ENCODE peak calls at places on chromosomes 4 and X, in eight cellular contexts. S is NCI-H1105; E is mesendoderm; D is HFF-Myc; X is activated effector memory CD4-positive, alpha-beta T cell treated with anti-CD3 and anti-CD28 coated beads, Interleukin-2, amount 50 U/mL, for 16 hours; J is mucosa of descending colon; Q is activated CD8-positive, alpha-beta T cell treated with anti-CD3 and anti-CD28 coated beads, Interleukin-2, amount 10 ng/mL, durations not matched to agents 7 days and 5 days; R is GM19239. I is an unnamed sample.

GRCh38 chr4:85393201-85393600 is 81.7 kb upstream of the ARHGAP24 start:
- DNase-seq in S (no peak), R (no peak), X (no peak), Q (no peak), E (no peak), J (no peak), D (no peak), I (no peak)

GRCh38 chr4:184362338-184362737 is 112.0 kb downstream of the IRF2 start:
- DNase-seq in X (no peak), J (no peak), R (no peak), E (no peak), Q (no peak), D (no peak), S (no peak), I (no peak)

GRCh38 chr4:47525154-47525819 is 40.2 kb downstream of the ATP10D start:
- DNase-seq in J (no peak), S (no peak), X (no peak), Q (no peak), R (no peak), D (peak), E (peak), I (peak)

GRCh38 chr4:43496188-43496587 is 603.7 kb downstream of the GRXCR1 start:
- DNase-seq in S (no peak), E (no peak), D (no peak), X (no peak), J (no peak), Q (no peak), R (no peak), I (no peak)

GRCh38 chr4:183328832-183329231 is 6.6 kb upstream of the CLDN24 start:
- DNase-seq in D (no peak), E (no peak), Q (no peak), R (no peak), X (no peak), S (no peak), J (no peak), I (no peak)

GRCh38 chrX:49242545-49243066 is 7.3 kb downstream of the CCDC22 start:
- DNase-seq in Q (no peak), S (no peak), J (no peak), R (no peak), E (no peak), D (no peak), X (no peak), I (no peak)

GRCh38 chr4:80295841-80296240 is 29.4 kb downstream of the FGF5 start:
- DNase-seq in R (no peak), Q (no peak), S (no peak), E (no peak), D (no peak), X (no peak), J (no peak), I (no peak)

GRCh38 chr4:17719106-17719505 is 62.3 kb downstream of the FAM184B start:
- DNase-seq in R (no peak), E (no peak), Q (no peak), S (no peak), D (no peak), X (no peak), J (no peak), I (no peak)

GRCh38 chr4:6474705-6475457 is 2.5 kb upstream of the PPP2R2C start:
- DNase-seq in S (no peak), Q (no peak), X (no peak), E (peak), J (no peak), D (no peak), R (no peak), I (no peak)

GRCh38 chr4:166017804-166018203 is 144.8 kb downstream of the TLL1 start:
- DNase-seq in J (no peak), S (no peak), R (no peak), Q (no peak), X (no peak), E (no peak), D (no peak), I (no peak)

GRCh38 chr4:114272226-114272625 is 292.8 kb upstream of the ARSJ start:
- DNase-seq in E (no peak), R (no peak), S (no peak), D (peak), J (no peak), Q (no peak), X (no peak), I (peak)

GRCh38 chr4:17780461-17781071 is 855 bp downstream of the FAM184B start:
- DNase-seq in J (no peak), X (no peak), Q (no peak), S (no peak), D (no peak), E (peak), R (no peak), I (no peak)

GRCh38 chr4:139918591-139918990 is 235.4 kb downstream of the MAML3 start:
- DNase-seq in E (no peak), J (no peak), X (no peak), D (no peak), R (no peak), Q (no peak), S (no peak), I (no peak)

GRCh38 chr4:6892190-6892908 is 17.3 kb upstream of the TBC1D14 start:
- DNase-seq in D (no peak), S (no peak), J (peak), Q (peak), X (peak), R (no peak), E (peak), I (no peak)

GRCh38 chr4:48031802-48032525 is 15.4 kb downstream of the NIPAL1 start:
- DNase-seq in Q (no peak), E (peak), R (no peak), J (no peak), D (no peak), S (no peak), X (no peak), I (no peak)

GRCh38 chr4:95446204-95446603 is 102.6 kb downstream of the UNC5C start:
- DNase-seq in R (no peak), D (no peak), X (no peak), S (no peak), J (no peak), E (no peak), Q (no peak), I (no peak)

GRCh38 chr4:146347822-146348221 is 133.5 kb downstream of the REELD1 start:
- DNase-seq in D (no peak), X (no peak), Q (no peak), R (no peak), E (no peak), S (no peak), J (no peak), I (no peak)

GRCh38 chr4:81747242-81747930 is 275.7 kb upstream of the RASGEF1B start:
- DNase-seq in J (peak), E (no peak), R (no peak), D (no peak), Q (no peak), X (no peak), S (no peak), I (no peak)

GRCh38 chrX:131841496-131842410 is 181.3 kb upstream of the STK26 start:
- DNase-seq in X (peak), J (peak), E (peak), Q (peak), S (peak), R (no peak), D (no peak), I (no peak)